ENCODE peak calls at places on chromosomes 2 and 18, in five cellular contexts. Z is prostate gland; X is endothelial cell; Q is body of pancreas; S is CD8-positive, alpha-beta T cell. K is an unnamed sample.

GRCh38 chr2:183244300-183244849 is 120.1 kb downstream of the NUP35 start:
- DNase-seq in S (no peak), X (no peak), Q (no peak), Z (no peak), K (no peak)

GRCh38 chr18:30957086-30957485 is 85.5 kb downstream of the DSC3 start:
- DNase-seq in S (no peak), Q (no peak), X (no peak), Z (no peak), K (no peak)

GRCh38 chr18:51030537-51031258 is 685 bp downstream of the SMAD4 start:
- DNase-seq in X (peak; percentile 68), Q (peak; percentile 82), S (peak; percentile 66), Z (peak; percentile 68), K (peak; percentile 64)

GRCh38 chr2:226699321-226699720 is 100.3 kb downstream of the IRS1 start:
- DNase-seq in S (no peak), Q (peak; percentile 35), Z (peak; percentile 22), X (no peak), K (no peak)

GRCh38 chr2:232523682-232524597 is 2.0 kb upstream of the CHRND start:
- DNase-seq in Z (no peak), X (peak; percentile 69), S (no peak), Q (peak; percentile 50), K (peak; percentile 37)

GRCh38 chr2:36626071-36626470 is 28.1 kb upstream of the FEZ2 start:
- DNase-seq in S (no peak), X (no peak), Z (no peak), Q (no peak), K (no peak)

GRCh38 chr2:99636432-99637034 is 146.7 kb upstream of the REV1 start:
- DNase-seq in X (no peak), Z (no peak), S (no peak), Q (peak; percentile 55), K (no peak)

GRCh38 chr2:162333968-162334367 is 10.0 kb upstream of the GCA start:
- DNase-seq in Q (peak; percentile 47), X (peak; percentile 24), S (no peak), Z (no peak), K (no peak)

GRCh38 chr18:46418657-46419260 is 238.3 kb downstream of the LOXHD1 start:
- DNase-seq in Q (no peak), S (no peak), X (no peak), Z (peak; percentile 61), K (no peak)

GRCh38 chr2:201234167-201235139 is 25.9 kb upstream of the CASP8 start:
- DNase-seq in X (no peak), Z (no peak), S (peak; percentile 34), Q (no peak), K (no peak)

GRCh38 chr2:121356058-121356640 is 71.1 kb upstream of the TFCP2L1 start:
- DNase-seq in Z (peak; percentile 74), X (peak; percentile 67), Q (peak; percentile 62), S (no peak), K (peak; percentile 37)

GRCh38 chr2:5539281-5540211 is 152.6 kb upstream of the SOX11 start:
- DNase-seq in Z (no peak), S (no peak), X (peak; percentile 7), Q (no peak), K (no peak)

GRCh38 chr18:59996370-59996966 is 96.7 kb downstream of the PMAIP1 start:
- DNase-seq in X (peak; percentile 52), Q (peak; percentile 52), S (no peak), Z (no peak), K (peak; percentile 29)

GRCh38 chr2:217277646-217278048 is 417.8 kb upstream of the TNP1 start:
- DNase-seq in X (no peak), Q (no peak), Z (no peak), S (no peak), K (no peak)

GRCh38 chr18:62847081-62847480 is 131.7 kb downstream of the PHLPP1 start:
- DNase-seq in Q (no peak), Z (no peak), X (no peak), S (no peak), K (no peak)

GRCh38 chr2:238339814-238340213 is 19.5 kb downstream of the TRAF3IP1 start:
- DNase-seq in Z (no peak), S (no peak), X (no peak), Q (peak; percentile 58), K (no peak)

GRCh38 chr2:148674063-148675020 is 29.8 kb downstream of the EPC2 start:
- DNase-seq in Q (peak; percentile 9), S (no peak), Z (no peak), X (peak; percentile 31), K (no peak)

GRCh38 chr2:160408575-160409291 is 84.9 kb downstream of the RBMS1 start:
- DNase-seq in Q (no peak), Z (no peak), X (peak; percentile 38), S (no peak), K (no peak)

GRCh38 chr2:197434541-197435513 is at the start of gene SF3B1:
- DNase-seq in Q (peak; percentile 99), S (peak; percentile 100), Z (peak; percentile 98), X (peak; percentile 99), K (peak; percentile 96)

GRCh38 chr2:673615-674318 is 3.4 kb downstream of the TMEM18 start:
- DNase-seq in X (no peak), Q (no peak), S (no peak), Z (no peak), K (no peak)

GRCh38 chr2:170006592-170007327 is 171.2 kb upstream of the MYO3B start:
- DNase-seq in S (no peak), Z (no peak), Q (peak; percentile 15), X (peak; percentile 17), K (no peak)

GRCh38 chr2:9737053-9737875 is 106.0 kb upstream of the TAF1B start:
- DNase-seq in Z (no peak), S (no peak), X (no peak), Q (no peak), K (no peak)
- TF ChIP-seq CTCF in Z (no peak), S (no peak), X (no peak), Q (no peak), K (no peak)

DNA sequence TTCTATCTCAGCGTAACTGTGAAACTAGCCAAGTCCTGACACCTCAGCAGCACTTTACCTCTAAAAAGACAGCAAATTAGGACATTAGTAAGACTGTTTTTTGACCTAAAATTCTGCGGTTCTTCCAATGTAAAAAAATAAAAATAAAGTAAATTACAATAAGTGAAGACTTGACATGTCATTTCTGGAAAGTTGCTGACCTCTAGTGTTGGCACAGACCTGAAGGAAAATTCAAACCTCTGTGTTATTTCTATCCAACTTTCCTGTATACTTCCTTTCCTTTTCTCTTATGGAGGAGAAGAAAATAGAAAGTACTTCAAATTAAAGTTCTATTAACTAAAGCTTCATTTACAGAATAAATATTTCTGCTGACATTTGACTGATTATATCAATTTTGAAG is 110.6 kb downstream of the TMEM182 start:
- DNase-seq in Q (no peak), X (no peak), Z (no peak), S (no peak), K (no peak)
- TF ChIP-seq CTCF in Q (peak; percentile 20), X (no peak), Z (no peak), S (no peak), K (peak; percentile 34)

GRCh38 chr2:25041307-25041927 is 459 bp upstream of the EFR3B start:
- DNase-seq in Q (peak; percentile 77), Z (peak; percentile 24), S (peak; percentile 31), X (peak; percentile 65), K (peak; percentile 68)
- TF ChIP-seq CTCF in Q (peak; percentile 60), Z (peak; percentile 15), S (no peak), X (peak; percentile 49), K (peak; percentile 46)

GRCh38 chr2:176172748-176173586 is 15.5 kb upstream of the HOXD1 start:
- DNase-seq in Q (no peak), S (no peak), Z (no peak), X (no peak), K (no peak)

GRCh38 chr2:176170606-176171005 is 13.5 kb downstream of the HOXD3 start:
- DNase-seq in Z (no peak), Q (no peak), X (no peak), S (no peak), K (no peak)

GRCh38 chr2:176172007-176172747 is 15.1 kb downstream of the HOXD3 start:
- DNase-seq in Z (no peak), S (no peak), Q (no peak), X (no peak), K (no peak)

GRCh38 chr2:176169711-176170110 is 12.6 kb downstream of the HOXD3 start:
- DNase-seq in X (no peak), Z (no peak), S (no peak), Q (no peak), K (no peak)

GRCh38 chr2:176171331-176172006 is 14.4 kb downstream of the HOXD3 start:
- DNase-seq in X (no peak), S (no peak), Q (no peak), Z (no peak), K (no peak)
- TF ChIP-seq CTCF in X (no peak), S (no peak), Q (no peak), Z (no peak), K (peak; percentile 17)

DNA sequence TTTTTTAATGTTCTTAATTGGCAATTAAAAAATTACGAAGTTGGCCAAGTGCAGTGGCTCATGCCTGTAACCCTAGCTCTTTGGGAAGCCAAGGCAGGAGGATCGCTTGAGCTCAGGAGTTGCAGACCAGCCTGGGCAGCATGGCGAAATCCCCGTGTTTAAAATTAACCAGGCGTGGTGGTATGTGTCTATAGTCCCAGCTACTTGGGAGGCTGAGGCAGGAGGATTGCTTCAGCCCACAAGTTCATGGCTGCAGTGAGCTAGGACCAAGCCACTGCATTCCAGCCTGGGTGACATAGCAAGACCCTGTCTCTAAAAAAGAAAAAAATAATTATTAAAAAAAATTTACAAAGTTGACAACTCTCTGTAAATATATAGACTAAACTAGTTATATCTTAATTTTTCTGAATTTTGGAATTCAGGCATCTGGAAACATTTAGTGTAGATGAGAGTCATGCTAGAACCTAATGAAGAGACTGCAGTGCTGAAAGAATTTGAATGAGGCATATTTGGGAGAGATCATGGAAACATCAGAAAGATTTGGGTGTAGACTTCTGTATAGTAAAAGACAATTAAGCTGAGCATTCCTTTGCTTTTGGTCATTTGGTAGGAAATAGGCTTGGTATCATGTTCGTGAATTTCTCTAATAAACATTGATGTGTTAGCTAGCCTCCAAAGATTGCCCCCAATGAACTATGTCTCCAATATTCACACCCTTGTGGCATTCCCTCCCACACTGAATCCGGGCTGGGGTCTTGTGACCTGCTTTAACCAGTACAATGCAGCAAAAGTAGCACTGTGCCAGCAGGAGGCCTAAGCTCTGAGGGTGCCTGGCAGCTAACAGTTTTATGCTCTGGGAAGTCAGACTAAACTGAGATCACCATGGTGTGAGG is 4.2 kb upstream of the ROCK1 start:
- DNase-seq in S (no peak), Q (no peak), Z (no peak), X (no peak), K (no peak)
- TF ChIP-seq CTCF in S (no peak), Q (no peak), Z (no peak), X (no peak), K (no peak)

K was measured in progenitor cell of endocrine pancreas.